ENCODE peak calls at places on chromosomes 16 and 17, in six cellular contexts. B is KG1; M is naive thymus-derived CD4-positive, alpha-beta T cell; G is endothelial cell; E is LHCN-M2; V is activated T-cell treated with anti-CD3 and anti-CD28 coated beads for 24 hours. U is an unnamed sample.
A peak's percentile ranks its signal among the peaks of the same experiment; 100 is the strongest.

GRCh38 chr16:81623365-81624102 is 155.6 kb upstream of the PLCG2 start:
- DNase-seq in B (no peak), M (no peak), G (peak; percentile 57), E (peak; percentile 44), V (peak; percentile 49), U (peak; percentile 48)

GRCh38 chr16:85296859-85297698 is 184.8 kb upstream of the CIBAR2 start:
- DNase-seq in B (peak; percentile 28), M (peak; percentile 37), G (peak; percentile 73), E (peak; percentile 30), V (peak; percentile 45), U (peak; percentile 3)

GRCh38 chr17:42135664-42136653 is 13.4 kb downstream of the HSPB9 start:
- DNase-seq in B (no peak), M (no peak), G (no peak), E (peak; percentile 52), V (no peak), U (peak; percentile 88)

GRCh38 chr17:41652461-41652960 is 28.1 kb upstream of the KRT17 start:
- DNase-seq in B (no peak), M (no peak), G (no peak), E (no peak), V (no peak), U (no peak)

GRCh38 chr16:3513892-3514600 is 13.2 kb downstream of the CLUAP1 start:
- DNase-seq in B (no peak), M (no peak), G (no peak), E (no peak), V (no peak), U (no peak)

GRCh38 chr16:19513377-19514053 is 8.4 kb downstream of the GDE1 start:
- DNase-seq in B (no peak), M (no peak), G (no peak), E (no peak), V (no peak), U (peak; percentile 29)

GRCh38 chr17:1606352-1606985 is 22.2 kb downstream of the SLC43A2 start:
- DNase-seq in B (no peak), M (no peak), G (no peak), E (no peak), V (no peak), U (no peak)

GRCh38 chr17:77535435-77535834 is 394.7 kb downstream of the SEC14L1 start:
- DNase-seq in B (no peak), M (no peak), G (no peak), E (no peak), V (no peak), U (no peak)

GRCh38 chr16:2520784-2521577 is 810 bp downstream of the AMDHD2 start:
- DNase-seq in B (no peak), M (peak; percentile 83), G (no peak), E (no peak), V (no peak), U (peak; percentile 40)

GRCh38 chr16:48499822-48500440 is 110.0 kb downstream of the N4BP1 start:
- DNase-seq in B (no peak), M (no peak), G (no peak), E (peak; percentile 73), V (no peak), U (peak; percentile 80)

GRCh38 chr17:70365098-70365583 is 195.8 kb downstream of the KCNJ2 start:
- DNase-seq in B (no peak), M (no peak), G (no peak), E (peak; percentile 72), V (no peak), U (peak; percentile 74)

GRCh38 chr17:47250855-47251254 is 2.8 kb upstream of the ITGB3 start:
- DNase-seq in B (no peak), M (no peak), G (no peak), E (no peak), V (no peak), U (no peak)

GRCh38 chr16:2983706-2984136 is 3.5 kb upstream of the PKMYT1 start:
- DNase-seq in B (peak; percentile 24), M (peak; percentile 39), G (peak; percentile 95), E (peak; percentile 81), V (peak; percentile 65), U (peak; percentile 47)

GRCh38 chr16:10828851-10829331 is 10.3 kb upstream of the TVP23A start:
- DNase-seq in B (no peak), M (no peak), G (no peak), E (peak; percentile 68), V (no peak), U (peak; percentile 92)

GRCh38 chr16:2009302-2009711 is 314 bp downstream of the ZNF598 start:
- DNase-seq in B (no peak), M (no peak), G (no peak), E (no peak), V (no peak), U (no peak)

GRCh38 chr16:27366687-27367462 is 35.1 kb upstream of the IL21R start:
- DNase-seq in B (no peak), M (peak; percentile 27), G (no peak), E (no peak), V (no peak), U (no peak)

U was measured in renal cortical epithelial cell.